ENCODE peak calls at places on chromosome 9, in eight cellular contexts. T is Peyer's patch; S is heart left ventricle; B is heart right ventricle; V is cardiac muscle cell; J is CD8-positive, alpha-beta T cell; I is stomach; W is brain microvascular endothelial cell. K is an unnamed sample.

GRCh38 chr9:70013598-70014196 is 30.0 kb upstream of the MAMDC2 start:
- DNase-seq in V (no peak), J (no peak), T (no peak), I (no peak), S (no peak), B (peak), W (no peak), K (no peak)

GRCh38 chr9:117927354-117927753 is 223.2 kb downstream of the TLR4 start:
- DNase-seq in T (no peak), V (no peak), B (no peak), J (no peak), W (no peak), S (no peak), I (no peak), K (no peak)

GRCh38 chr9:100848731-100849130 is 179.8 kb upstream of the PLPPR1 start:
- DNase-seq in J (no peak), T (no peak), W (no peak), S (no peak), B (no peak), V (no peak), I (no peak), K (no peak)

GRCh38 chr9:131398204-131398603 is 4.3 kb downstream of the PRRC2B start:
- DNase-seq in S (no peak), T (peak), I (peak), V (no peak), W (no peak), B (no peak), J (peak), K (no peak)

GRCh38 chr9:108855888-108856287 is at the start of gene ACTL7B:
- DNase-seq in I (no peak), J (no peak), S (no peak), B (no peak), W (no peak), V (no peak), T (no peak), K (no peak)

GRCh38 chr9:18611946-18612345 is 138.0 kb downstream of the ADAMTSL1 start:
- DNase-seq in I (no peak), S (no peak), W (no peak), V (no peak), J (no peak), B (no peak), T (no peak), K (no peak)

GRCh38 chr9:118059520-118060278 is 355.5 kb downstream of the TLR4 start:
- DNase-seq in V (peak), B (peak), W (peak), S (no peak), T (peak), I (peak), J (no peak), K (no peak)

GRCh38 chr9:109861499-109861898 is 81.5 kb downstream of the PALM2AKAP2 start:
- DNase-seq in W (no peak), B (peak), V (no peak), J (no peak), T (no peak), I (no peak), S (no peak), K (no peak)

GRCh38 chr9:104682642-104683041 is 11.7 kb upstream of the OR13D1 start:
- DNase-seq in B (no peak), V (peak), T (no peak), S (no peak), I (no peak), J (no peak), W (peak), K (no peak)

GRCh38 chr9:34555002-34555348 is 32.2 kb upstream of the ENHO start:
- DNase-seq in W (no peak), B (no peak), T (no peak), J (no peak), I (no peak), V (peak), S (no peak), K (no peak)

GRCh38 chr9:123263227-123263626 is 5.2 kb downstream of the STRBP start:
- DNase-seq in I (no peak), B (no peak), W (no peak), S (no peak), T (no peak), J (no peak), V (no peak), K (no peak)

GRCh38 chr9:3526166-3526902 is 533 bp upstream of the RFX3 start:
- DNase-seq in I (peak), W (peak), S (peak), V (peak), T (peak), B (peak), J (peak), K (peak)

GRCh38 chr9:128494108-128494742 is 10.3 kb upstream of the GLE1 start:
- DNase-seq in S (peak), W (peak), J (peak), B (peak), T (peak), I (peak), V (no peak), K (peak)

GRCh38 chr9:117733465-117733864 is 29.3 kb downstream of the TLR4 start:
- DNase-seq in B (no peak), W (no peak), V (no peak), I (no peak), S (no peak), J (no peak), T (peak), K (no peak)

GRCh38 chr9:122402403-122403268 is 31.8 kb downstream of the PTGS1 start:
- DNase-seq in T (no peak), V (no peak), I (no peak), B (peak), S (no peak), W (peak), J (no peak), K (no peak)

GRCh38 chr9:33130501-33130900 is 36.6 kb downstream of the B4GALT1 start:
- DNase-seq in B (no peak), I (no peak), V (no peak), S (no peak), J (no peak), W (peak), T (no peak), K (no peak)

GRCh38 chr9:130945173-130945572 is 6.1 kb upstream of the FIBCD1 start:
- DNase-seq in J (no peak), T (no peak), B (no peak), I (no peak), W (no peak), V (no peak), S (no peak), K (no peak)

GRCh38 chr9:101465330-101465915 is 29.8 kb upstream of the ALDOB start:
- DNase-seq in T (peak), W (peak), I (peak), J (no peak), B (peak), S (no peak), V (peak), K (no peak)

GRCh38 chr9:5509573-5509972 is 758 bp upstream of the PDCD1LG2 start:
- DNase-seq in W (peak), V (no peak), J (no peak), I (no peak), B (no peak), T (no peak), S (no peak), K (no peak)

GRCh38 chr9:108816037-108816436 is 39.7 kb downstream of the ACTL7B start:
- DNase-seq in W (no peak), J (no peak), S (no peak), I (no peak), B (peak), T (no peak), V (no peak), K (no peak)

GRCh38 chr9:74413876-74414275 is 83.3 kb upstream of the RORB start:
- DNase-seq in B (no peak), W (no peak), I (no peak), S (no peak), J (no peak), T (no peak), V (no peak), K (no peak)

GRCh38 chr9:112341741-112342140 is 8.3 kb upstream of the PTBP3 start:
- DNase-seq in T (no peak), S (no peak), I (no peak), B (no peak), W (no peak), J (no peak), V (no peak), K (no peak)

GRCh38 chr9:3875371-3876132 is 349.8 kb upstream of the RFX3 start:
- DNase-seq in T (no peak), B (no peak), V (no peak), I (no peak), J (no peak), S (no peak), W (peak), K (no peak)

GRCh38 chr9:36543916-36544315 is 28.8 kb upstream of the MELK start:
- DNase-seq in T (peak), B (no peak), J (no peak), I (no peak), S (no peak), V (no peak), W (no peak), K (no peak)

GRCh38 chr9:106697799-106698591 is 165.0 kb upstream of the ZNF462 start:
- DNase-seq in I (peak), S (peak), W (peak), T (peak), V (peak), B (peak), J (no peak), K (peak)

GRCh38 chr9:126550891-126551351 is 62.8 kb upstream of the LMX1B start:
- DNase-seq in V (no peak), T (no peak), W (no peak), B (no peak), S (no peak), J (no peak), I (peak), K (no peak)

GRCh38 chr9:105333811-105334210 is 89.4 kb downstream of the SLC44A1 start:
- DNase-seq in V (no peak), I (no peak), B (no peak), W (no peak), J (no peak), T (no peak), S (no peak), K (no peak)

GRCh38 chr9:99103054-99103453 is 1.9 kb upstream of the TGFBR1 start:
- DNase-seq in T (no peak), J (no peak), W (no peak), I (no peak), S (no peak), B (no peak), V (no peak), K (no peak)

GRCh38 chr9:122039213-122039612 is 53.9 kb downstream of the TTLL11 start:
- DNase-seq in T (no peak), B (no peak), W (no peak), I (no peak), J (no peak), V (no peak), S (no peak), K (no peak)

GRCh38 chr9:129822825-129823162 is 1.1 kb downstream of the TOR1A start:
- DNase-seq in J (no peak), T (no peak), B (no peak), W (no peak), I (no peak), S (no peak), V (no peak), K (peak)

GRCh38 chr9:126219717-126220116 is 106.9 kb upstream of the MVB12B start:
- DNase-seq in T (no peak), S (no peak), W (no peak), I (no peak), B (no peak), V (no peak), J (no peak), K (no peak)

GRCh38 chr9:85740821-85741111 is 988 bp downstream of the AGTPBP1 start:
- DNase-seq in J (no peak), B (no peak), S (no peak), W (peak), T (no peak), I (no peak), V (no peak), K (no peak)

GRCh38 chr9:87909310-87910041 is 8.3 kb upstream of the SPATA31C1 start:
- DNase-seq in S (no peak), I (peak), W (no peak), V (no peak), J (no peak), B (no peak), T (peak), K (no peak)

GRCh38 chr9:136372561-136373299 is 739 bp downstream of the CARD9 start:
- DNase-seq in B (no peak), J (no peak), I (peak), W (peak), T (peak), S (peak), V (peak), K (peak)

GRCh38 chr9:5832543-5833529 is at the start of gene ERMP1:
- DNase-seq in T (peak), J (peak), W (peak), S (peak), B (peak), I (peak), V (peak), K (peak)

GRCh38 chr9:5263568-5264218 is 32.5 kb downstream of the INSL4 start:
- DNase-seq in T (no peak), J (no peak), W (peak), S (no peak), B (no peak), I (no peak), V (peak), K (no peak)

GRCh38 chr9:23674016-23674585 is 151.9 kb downstream of the ELAVL2 start:
- DNase-seq in B (no peak), S (no peak), W (no peak), I (no peak), J (no peak), V (no peak), T (no peak), K (no peak)

GRCh38 chr9:94874316-94874715 is 147.8 kb downstream of the AOPEP start:
- DNase-seq in J (no peak), V (no peak), B (no peak), T (no peak), W (peak), I (no peak), S (no peak), K (no peak)

GRCh38 chr9:69885474-69885929 is 64.9 kb downstream of the CFAP95 start:
- DNase-seq in V (no peak), T (no peak), I (no peak), B (no peak), W (no peak), S (no peak), J (no peak), K (no peak)

GRCh38 chr9:34362614-34363013 is 14.1 kb downstream of the MYORG start:
- DNase-seq in J (no peak), T (peak), I (peak), V (no peak), W (no peak), B (no peak), S (no peak), K (no peak)

GRCh38 chr9:16202221-16202620 is 649.4 kb downstream of the CCDC171 start:
- DNase-seq in V (no peak), B (no peak), J (no peak), I (no peak), W (no peak), S (no peak), T (no peak), K (no peak)
- H3K27ac ChIP-seq in V (no peak), B (no peak), J (no peak), I (no peak), W (peak), S (no peak), T (no peak), K (no peak)

GRCh38 chr9:103082494-103082893 is 87.4 kb downstream of the CYLC2 start:
- DNase-seq in I (no peak), J (no peak), S (no peak), T (no peak), B (no peak), W (no peak), V (no peak), K (no peak)

DNA sequence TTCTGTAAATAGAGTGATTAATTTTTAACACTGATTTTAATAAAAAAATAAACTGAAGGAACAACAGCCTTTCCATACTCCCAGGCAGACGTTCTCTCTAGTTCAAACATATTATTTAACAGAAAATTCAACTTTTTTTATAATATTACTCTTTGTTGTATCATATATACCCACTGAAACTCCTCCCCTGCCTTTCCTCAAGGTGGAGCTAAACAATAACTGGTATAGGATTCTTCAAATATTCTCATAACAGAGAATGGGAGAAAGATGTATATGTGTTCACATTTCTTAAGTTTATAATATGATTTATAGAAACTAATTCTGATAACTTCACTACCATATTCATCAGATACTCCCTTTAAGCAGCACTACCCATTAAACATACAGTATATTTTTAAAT is 83.4 kb downstream of the CYLC2 start:
- DNase-seq in T (no peak), I (no peak), J (no peak), V (no peak), S (no peak), B (no peak), W (no peak), K (no peak)
- H3K27ac ChIP-seq in T (no peak), I (no peak), J (no peak), V (no peak), S (no peak), B (no peak), W (no peak), K (no peak)

DNA sequence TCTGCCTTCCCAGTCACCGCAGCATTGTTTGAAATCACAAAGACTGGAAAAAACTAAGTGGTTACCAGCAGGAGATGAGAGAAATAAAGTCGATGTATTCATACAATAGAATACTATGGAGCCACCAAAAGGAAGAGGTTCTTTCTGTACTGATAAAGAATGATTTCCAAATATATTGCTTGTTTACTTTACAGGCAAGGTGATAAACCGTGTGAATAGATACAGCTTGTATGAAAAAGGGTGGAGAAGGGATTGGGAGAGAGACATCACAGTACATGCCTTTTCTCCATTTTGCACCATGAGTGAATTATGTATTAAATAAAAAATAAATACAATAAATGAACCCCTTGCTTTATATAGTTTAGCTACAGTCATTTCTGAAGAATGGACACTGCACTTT is 91.7 kb downstream of the RFK start:
- DNase-seq in I (no peak), V (no peak), J (no peak), S (no peak), W (no peak), B (no peak), T (no peak), K (no peak)
- H3K27ac ChIP-seq in I (no peak), V (no peak), J (no peak), S (no peak), W (no peak), B (no peak), T (no peak), K (no peak)

GRCh38 chr9:137665226-137665625 is 46.4 kb downstream of the EHMT1 start:
- DNase-seq in T (no peak), B (no peak), W (no peak), V (no peak), S (no peak), J (no peak), I (no peak), K (no peak)
- H3K27ac ChIP-seq in T (no peak), B (no peak), W (no peak), V (no peak), S (no peak), J (no peak), I (peak), K (peak)

DNA sequence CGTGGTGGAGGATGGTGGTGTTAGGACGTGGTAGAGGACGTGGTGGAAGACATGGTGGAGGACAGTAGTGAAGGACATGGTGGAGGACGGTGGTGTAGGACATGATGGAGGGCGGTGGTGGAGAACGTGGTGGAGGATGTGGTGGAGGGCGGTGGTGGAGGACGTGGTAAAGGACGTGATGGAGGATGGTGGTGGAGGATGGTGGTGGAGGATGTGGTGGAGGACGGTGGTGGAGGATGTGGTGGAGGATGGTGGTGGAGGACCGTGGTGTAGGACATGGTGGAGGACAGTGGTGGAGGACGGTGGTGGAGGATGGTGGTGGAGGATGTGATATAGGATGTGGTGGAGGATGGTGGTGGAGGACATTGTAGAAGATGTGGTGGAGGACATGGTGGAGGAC is 67.6 kb downstream of the S1PR3 start:
- DNase-seq in I (no peak), V (no peak), J (no peak), W (no peak), B (no peak), S (no peak), T (no peak), K (no peak)
- H3K27ac ChIP-seq in I (no peak), V (no peak), J (no peak), W (no peak), B (no peak), S (no peak), T (no peak), K (no peak)

GRCh38 chr9:133275105-133276000 is at the start of gene ABO:
- DNase-seq in B (peak), S (peak), I (peak), J (no peak), W (no peak), T (peak), V (peak), K (peak)
- H3K27ac ChIP-seq in B (peak), S (peak), I (peak), J (no peak), W (no peak), T (peak), V (no peak), K (peak)

DNA sequence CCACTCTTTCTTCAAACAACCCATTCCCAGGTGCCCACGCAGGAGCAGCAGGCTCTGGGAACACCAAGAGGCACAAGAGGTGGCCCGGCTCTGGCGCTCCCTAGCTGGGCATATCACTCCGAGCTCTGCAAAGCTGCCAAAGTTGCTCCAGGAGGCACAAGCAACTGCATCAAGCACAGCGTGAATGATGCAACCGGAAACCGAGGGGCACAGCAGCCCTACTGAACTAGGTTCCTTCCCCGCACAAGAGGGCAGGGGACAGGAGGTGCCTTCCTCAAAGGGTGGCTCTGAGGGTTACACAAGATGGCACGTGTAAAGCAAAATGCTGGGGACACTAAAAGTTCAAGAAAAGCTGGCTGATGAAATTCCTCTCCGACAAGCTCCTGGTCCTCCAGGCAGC is 23.0 kb downstream of the PSMB7 start:
- DNase-seq in V (no peak), W (no peak), J (no peak), I (no peak), T (no peak), S (peak), B (no peak), K (no peak)
- H3K27ac ChIP-seq in V (no peak), W (peak), J (no peak), I (no peak), T (no peak), S (no peak), B (peak), K (no peak)

K was measured in ovary.